ENCODE peak calls at places on chromosome 18, in six cellular contexts. E, J, K, O, N and Q are unnamed samples.
A peak's percentile ranks its signal among the peaks of the same experiment; 100 is the strongest.

GRCh38 chr18:77088977-77089795 is 43.4 kb downstream of the MBP start:
- DNase-seq in E (no peak), J (no peak), N (no peak), O (no peak), K (no peak), Q (peak; percentile 89)

GRCh38 chr18:32093106-32093511 is 1.4 kb downstream of the RNF138 start:
- DNase-seq in O (peak; percentile 54), K (peak; percentile 39), J (peak; percentile 44), N (peak; percentile 41), E (peak; percentile 63), Q (peak; percentile 15)

GRCh38 chr18:41761329-41762028 is 193.6 kb upstream of the PIK3C3 start:
- DNase-seq in J (no peak), E (peak; percentile 93), K (no peak), N (no peak), O (no peak), Q (no peak)

GRCh38 chr18:44842588-44843412 is 162.1 kb downstream of the SETBP1 start:
- DNase-seq in E (no peak), K (no peak), J (no peak), O (no peak), N (no peak), Q (no peak)

GRCh38 chr18:65527879-65528633 is 222.8 kb upstream of the CDH7 start:
- DNase-seq in E (no peak), K (no peak), O (no peak), J (no peak), N (no peak), Q (no peak)

GRCh38 chr18:8375899-8376512 is 233.2 kb upstream of the RAB12 start:
- DNase-seq in E (no peak), N (no peak), K (no peak), J (no peak), O (no peak), Q (no peak)

GRCh38 chr18:6363216-6363615 is 51.5 kb downstream of the L3MBTL4 start:
- DNase-seq in N (no peak), J (no peak), O (no peak), E (no peak), K (no peak), Q (no peak)

GRCh38 chr18:59268722-59269562 is 4.3 kb downstream of the RAX start:
- DNase-seq in N (no peak), J (peak; percentile 81), O (peak; percentile 58), K (no peak), E (no peak), Q (no peak)

GRCh38 chr18:6994719-6995430 is 122.7 kb downstream of the LAMA1 start:
- DNase-seq in N (no peak), K (no peak), E (no peak), J (no peak), O (no peak), Q (no peak)

GRCh38 chr18:50898908-50899307 is 20.0 kb downstream of the ME2 start:
- DNase-seq in N (no peak), J (no peak), O (no peak), E (no peak), K (no peak), Q (no peak)

GRCh38 chr18:35005963-35006577 is 35.1 kb upstream of the MAPRE2 start:
- DNase-seq in N (peak; percentile 28), K (peak; percentile 55), E (peak; percentile 87), O (no peak), J (peak; percentile 23), Q (no peak)

GRCh38 chr18:27704721-27705361 is 472.1 kb downstream of the CDH2 start:
- DNase-seq in N (no peak), E (no peak), K (no peak), J (no peak), O (no peak), Q (no peak)

GRCh38 chr18:27239669-27240068 is 54.6 kb upstream of the CHST9 start:
- DNase-seq in K (no peak), E (no peak), J (no peak), N (no peak), O (no peak), Q (no peak)

GRCh38 chr18:79871026-79871390 is 73.3 kb downstream of the KCNG2 start:
- DNase-seq in O (no peak), K (no peak), E (no peak), J (no peak), N (no peak), Q (no peak)

GRCh38 chr18:79366177-79367094 is 29.3 kb upstream of the NFATC1 start:
- DNase-seq in K (no peak), N (no peak), O (no peak), J (no peak), E (no peak), Q (no peak)

GRCh38 chr18:46260016-46260878 is 156.1 kb downstream of the HAUS1 start:
- DNase-seq in J (no peak), N (no peak), O (no peak), K (no peak), E (peak; percentile 74), Q (no peak)

GRCh38 chr18:12458761-12459160 is 51.0 kb downstream of the PRELID3A start:
- DNase-seq in K (no peak), J (no peak), O (no peak), E (no peak), N (no peak), Q (no peak)

GRCh38 chr18:56461151-56461550 is 177.2 kb downstream of the TXNL1 start:
- DNase-seq in E (no peak), O (no peak), K (no peak), J (no peak), N (no peak), Q (no peak)

GRCh38 chr18:46542545-46542944 is 114.5 kb downstream of the LOXHD1 start:
- DNase-seq in N (no peak), E (peak; percentile 1), J (peak; percentile 23), K (no peak), O (no peak), Q (no peak)

GRCh38 chr18:74682141-74682997 is 84.7 kb downstream of the ZNF407 start:
- DNase-seq in O (no peak), E (peak; percentile 6), N (no peak), K (no peak), J (no peak), Q (no peak)

GRCh38 chr18:28831908-28832307 is 655.0 kb upstream of the CDH2 start:
- DNase-seq in O (no peak), K (no peak), J (no peak), N (no peak), E (no peak), Q (no peak)

GRCh38 chr18:49767111-49768050 is 46.0 kb downstream of the ACAA2 start:
- DNase-seq in J (no peak), E (no peak), N (no peak), K (no peak), O (no peak), Q (no peak)

GRCh38 chr18:38539373-38539772 is 973.8 kb upstream of the CELF4 start:
- DNase-seq in K (no peak), J (no peak), E (no peak), O (no peak), N (no peak), Q (no peak)

GRCh38 chr18:8770655-8771054 is 65.3 kb downstream of the MTCL1 start:
- DNase-seq in J (no peak), O (no peak), K (no peak), E (no peak), N (no peak), Q (no peak)

GRCh38 chr18:23934252-23934651 is 80.3 kb upstream of the TTC39C start:
- DNase-seq in J (no peak), O (no peak), N (no peak), E (no peak), K (peak; percentile 67), Q (no peak)

GRCh38 chr18:58231930-58232329 is 187.9 kb downstream of the NEDD4L start:
- DNase-seq in O (no peak), J (no peak), K (no peak), N (no peak), E (peak; percentile 31), Q (no peak)

GRCh38 chr18:7381307-7381706 is 150.4 kb downstream of the LRRC30 start:
- DNase-seq in J (no peak), K (no peak), N (no peak), O (no peak), E (no peak), Q (no peak)

GRCh38 chr18:12497296-12497695 is 89.6 kb downstream of the PRELID3A start:
- DNase-seq in N (no peak), E (no peak), K (no peak), J (no peak), O (no peak), Q (no peak)

GRCh38 chr18:36580874-36581750 is 247.7 kb downstream of the TPGS2 start:
- DNase-seq in O (no peak), E (peak; percentile 70), N (no peak), J (no peak), K (no peak), Q (no peak)

GRCh38 chr18:12013186-12013916 is 32.0 kb downstream of the IMPA2 start:
- DNase-seq in N (no peak), K (no peak), J (no peak), E (no peak), O (no peak), Q (no peak)

GRCh38 chr18:34729740-34730338 is 19.7 kb downstream of the DTNA start:
- DNase-seq in O (no peak), K (no peak), J (no peak), E (peak; percentile 12), N (no peak), Q (peak; percentile 25)

GRCh38 chr18:49490246-49490762 is 3.3 kb upstream of the C18orf32 start:
- DNase-seq in E (peak; percentile 15), J (no peak), N (no peak), O (no peak), K (no peak), Q (no peak)

GRCh38 chr18:59651071-59651470 is 46.2 kb downstream of the CCBE1 start:
- DNase-seq in N (no peak), J (no peak), K (no peak), E (no peak), O (no peak), Q (no peak)

GRCh38 chr18:24080861-24081260 is 58.0 kb upstream of the CABYR start:
- DNase-seq in O (no peak), N (no peak), K (no peak), E (no peak), J (no peak), Q (no peak)

GRCh38 chr18:11751305-11752115 is 62.4 kb downstream of the GNAL start:
- DNase-seq in K (no peak), O (no peak), J (peak; percentile 34), N (no peak), E (no peak), Q (no peak)

GRCh38 chr18:21979171-21979560 is 190.2 kb upstream of the GATA6 start:
- DNase-seq in J (no peak), N (no peak), K (no peak), E (no peak), O (no peak), Q (no peak)